ENCODE peak calls at places on chromosomes 12 and 14, in four cellular contexts. U is cerebellar cortex, P is HS-5, X is AG04450. J is an unnamed sample.

GRCh38 chr14:90553921-90554336 is 157.1 kb downstream of the CALM1 start:
- DNase-seq in P (no peak), U (no peak), X (no peak), J (no peak)

GRCh38 chr14:85607571-85608219 is 77.8 kb downstream of the FLRT2 start:
- DNase-seq in X (peak), U (no peak), P (peak), J (no peak)

GRCh38 chr12:3533703-3534386 is 42.8 kb downstream of the PRMT8 start:
- DNase-seq in X (no peak), U (peak), P (no peak), J (no peak)

GRCh38 chr14:90060965-90061848 is 587 bp upstream of the KCNK13 start:
- DNase-seq in X (no peak), P (no peak), U (no peak), J (peak)

GRCh38 chr14:24063263-24063836 is 8.0 kb upstream of the CPNE6 start:
- DNase-seq in U (no peak), P (no peak), X (no peak), J (no peak)

GRCh38 chr14:54127526-54127925 is 170.9 kb upstream of the BMP4 start:
- DNase-seq in P (no peak), X (no peak), U (no peak), J (peak)

GRCh38 chr12:95326450-95326849 is 108.8 kb downstream of the VEZT start:
- DNase-seq in X (no peak), P (no peak), U (no peak), J (peak)

GRCh38 chr14:38948171-38948570 is 154.9 kb downstream of the SEC23A start:
- DNase-seq in X (no peak), U (no peak), P (peak), J (no peak)

GRCh38 chr14:82647088-82647697 is 1113.5 kb upstream of the SEL1L start:
- DNase-seq in U (no peak), P (no peak), X (no peak), J (no peak)

GRCh38 chr12:75196865-75197264 is 12.8 kb downstream of the KCNC2 start:
- DNase-seq in P (peak), X (no peak), U (no peak), J (no peak)

GRCh38 chr12:30847259-30847658 is 79.3 kb upstream of the TSPAN11 start:
- DNase-seq in X (peak), U (peak), P (peak), J (peak)

GRCh38 chr14:75979641-75980422 is 2.0 kb downstream of the TGFB3 start:
- DNase-seq in X (no peak), P (no peak), U (no peak), J (no peak)

GRCh38 chr12:3458041-3458440 is 33.0 kb upstream of the PRMT8 start:
- DNase-seq in P (peak), U (no peak), X (no peak), J (no peak)

GRCh38 chr14:20848955-20849570 is 42.1 kb upstream of the RNASE3 start:
- DNase-seq in P (no peak), U (no peak), X (no peak), J (no peak)

GRCh38 chr12:103880299-103881142 is 39.5 kb upstream of the NT5DC3 start:
- DNase-seq in X (no peak), P (no peak), U (no peak), J (peak)

GRCh38 chr12:77294016-77294415 is 228.6 kb upstream of the E2F7 start:
- DNase-seq in P (peak), X (no peak), U (no peak), J (peak)

GRCh38 chr12:14260011-14260993 is 105.2 kb upstream of the ATF7IP start:
- DNase-seq in P (peak), X (peak), U (peak), J (peak)

GRCh38 chr14:63650336-63650952 is 8.8 kb upstream of the WDR89 start:
- DNase-seq in X (no peak), U (no peak), P (no peak), J (no peak)

GRCh38 chr14:101898416-101898815 is 66.0 kb upstream of the DYNC1H1 start:
- DNase-seq in U (no peak), P (no peak), X (no peak), J (no peak)

GRCh38 chr12:6341439-6342139 is at the start of gene TNFRSF1A:
- DNase-seq in P (peak), X (peak), U (peak), J (peak)

GRCh38 chr12:5745251-5745888 is 199.7 kb downstream of the ANO2 start:
- DNase-seq in U (peak), X (peak), P (peak), J (peak)

GRCh38 chr12:7189398-7190267 is at the start of gene PEX5:
- DNase-seq in U (peak), X (peak), P (peak), J (peak)

GRCh38 chr12:19744760-19745218 is 305.5 kb downstream of the AEBP2 start:
- DNase-seq in U (no peak), X (peak), P (no peak), J (peak)

GRCh38 chr12:8065991-8066594 is at the start of gene C3AR1:
- DNase-seq in U (no peak), X (no peak), P (no peak), J (peak)

GRCh38 chr14:100391182-100391581 is 68.0 kb downstream of the SLC25A47 start:
- DNase-seq in U (no peak), X (no peak), P (no peak), J (no peak)

GRCh38 chr12:42326466-42327226 is 679 bp downstream of the PPHLN1 start:
- DNase-seq in X (no peak), U (peak), P (peak), J (peak)

GRCh38 chr14:104596927-104597351 is 7.6 kb downstream of the TMEM179 start:
- DNase-seq in P (no peak), X (no peak), U (no peak), J (no peak)

GRCh38 chr12:27493260-27493935 is 30.6 kb upstream of the PPFIBP1 start:
- DNase-seq in X (no peak), P (no peak), U (no peak), J (no peak)

GRCh38 chr12:102917026-102917787 is at the start of gene PAH:
- DNase-seq in X (no peak), P (no peak), U (no peak), J (no peak)

GRCh38 chr14:73829526-73830431 is 21.9 kb upstream of the PTGR2 start:
- DNase-seq in P (no peak), X (peak), U (no peak), J (peak)

GRCh38 chr12:127063339-127064090 is 1203.5 kb upstream of the TMEM132C start:
- DNase-seq in P (no peak), U (no peak), X (no peak), J (no peak)

GRCh38 chr12:96047621-96048211 is 12.3 kb upstream of the LTA4H start:
- DNase-seq in P (peak), X (no peak), U (peak), J (peak)

GRCh38 chr12:13222076-13222475 is 25.6 kb downstream of the EMP1 start:
- DNase-seq in X (no peak), U (peak), P (no peak), J (no peak)

GRCh38 chr12:111692575-111693210 is 6.8 kb downstream of the ACAD10 start:
- DNase-seq in X (no peak), P (no peak), U (no peak), J (peak)

GRCh38 chr12:2537868-2538541 is 256.8 kb upstream of the FKBP4 start:
- DNase-seq in U (peak), P (no peak), X (no peak), J (no peak)

GRCh38 chr12:68630598-68630997 is 19.9 kb downstream of the RAP1B start:
- DNase-seq in P (no peak), X (no peak), U (no peak), J (no peak)

GRCh38 chr12:7190268-7191055 is 976 bp downstream of the PEX5 start:
- DNase-seq in X (no peak), U (peak), P (no peak), J (peak)